ENCODE peak calls at places on chromosomes 11 and 22, in five cellular contexts. N is mesendoderm, E is H9, V is H1, Y is neuronal stem cell. Z is an unnamed sample.

GRCh38 chr11:41954034-41954433 is 494.6 kb upstream of the LRRC4C start:
- DNase-seq in E (no peak), Y (no peak), V (no peak), N (no peak), Z (no peak)

GRCh38 chr11:2912498-2912897 is 16.7 kb downstream of the PHLDA2 start:
- DNase-seq in N (peak), Y (no peak), E (peak), V (no peak), Z (peak)

GRCh38 chr22:42699953-42700352 is 20.7 kb downstream of the A4GALT start:
- DNase-seq in Y (no peak), V (no peak), E (no peak), N (no peak), Z (no peak)

GRCh38 chr11:57484141-57484710 is 23.9 kb downstream of the RTN4RL2 start:
- DNase-seq in N (no peak), Y (no peak), E (no peak), V (no peak), Z (no peak)

GRCh38 chr22:44305888-44306287 is 6.9 kb downstream of the SHISAL1 start:
- DNase-seq in V (no peak), N (no peak), E (no peak), Y (no peak), Z (no peak)

GRCh38 chr11:35792148-35792845 is 129.7 kb downstream of the TRIM44 start:
- DNase-seq in V (no peak), Y (no peak), N (no peak), E (no peak), Z (no peak)

GRCh38 chr11:83721286-83721685 is 435.1 kb upstream of the CCDC90B start:
- DNase-seq in Y (no peak), N (peak), E (no peak), V (no peak), Z (peak)

GRCh38 chr11:86738615-86739014 is 61.7 kb upstream of the PRSS23 start:
- DNase-seq in E (no peak), V (no peak), Y (no peak), N (no peak), Z (no peak)

GRCh38 chr11:6258571-6258998 is 1.1 kb upstream of the CCKBR start:
- DNase-seq in Y (peak), N (peak), E (peak), V (no peak), Z (no peak)

GRCh38 chr11:65209711-65210360 is 28.1 kb downstream of the CAPN1 start:
- DNase-seq in N (no peak), Y (no peak), V (no peak), E (no peak), Z (no peak)

GRCh38 chr11:75536786-75537629 is 11.3 kb upstream of the GDPD5 start:
- DNase-seq in V (no peak), E (no peak), Y (no peak), N (peak), Z (peak)

GRCh38 chr11:111586305-111586915 is 15.8 kb upstream of the SIK2 start:
- DNase-seq in N (peak), V (no peak), Y (no peak), E (no peak), Z (peak)

GRCh38 chr11:114134870-114135269 is 75.4 kb downstream of the ZBTB16 start:
- DNase-seq in Y (no peak), N (peak), E (no peak), V (no peak), Z (peak)

GRCh38 chr11:25317221-25317620 is 820.4 kb downstream of the LUZP2 start:
- DNase-seq in Y (no peak), N (no peak), E (no peak), V (no peak), Z (peak)

GRCh38 chr22:23862103-23862502 is 4.4 kb downstream of the SLC2A11 start:
- DNase-seq in E (peak), Y (no peak), V (no peak), N (peak), Z (peak)

GRCh38 chr11:14413307-14414072 is 54.5 kb upstream of the RRAS2 start:
- DNase-seq in Y (no peak), V (peak), N (peak), E (peak), Z (peak)

GRCh38 chr11:130420478-130421198 is 7.8 kb downstream of the ADAMTS8 start:
- DNase-seq in N (no peak), Y (no peak), V (no peak), E (no peak), Z (peak)

GRCh38 chr11:130314184-130314748 is 451 bp downstream of the ZBTB44 start:
- DNase-seq in N (no peak), V (no peak), Y (no peak), E (peak), Z (peak)

GRCh38 chr22:32079110-32080089 is 36.3 kb downstream of the SLC5A1 start:
- DNase-seq in N (peak), V (peak), Y (no peak), E (peak), Z (peak)

GRCh38 chr11:87127131-87127530 is 89.4 kb downstream of the TMEM135 start:
- DNase-seq in E (no peak), N (peak), V (no peak), Y (no peak), Z (no peak)

GRCh38 chr11:37712246-37712645 is 1114.2 kb upstream of the RAG2 start:
- DNase-seq in Y (peak), V (peak), E (peak), N (peak), Z (peak)

GRCh38 chr22:37659066-37659896 is 758 bp downstream of the PDXP start:
- DNase-seq in V (no peak), Y (no peak), E (no peak), N (no peak), Z (no peak)

GRCh38 chr11:73235236-73235786 is 17.2 kb downstream of the P2RY2 start:
- DNase-seq in N (no peak), Y (no peak), V (no peak), E (no peak), Z (peak)

GRCh38 chr11:73233704-73234402 is 15.8 kb downstream of the P2RY2 start:
- DNase-seq in E (peak), N (no peak), Y (no peak), V (no peak), Z (no peak)

GRCh38 chr11:73233211-73233610 is 15.1 kb downstream of the P2RY2 start:
- DNase-seq in N (no peak), E (peak), Y (no peak), V (no peak), Z (no peak)

GRCh38 chr11:73236205-73236765 is 18.2 kb downstream of the P2RY2 start:
- DNase-seq in E (peak), V (no peak), Y (no peak), N (no peak), Z (no peak)

DNA sequence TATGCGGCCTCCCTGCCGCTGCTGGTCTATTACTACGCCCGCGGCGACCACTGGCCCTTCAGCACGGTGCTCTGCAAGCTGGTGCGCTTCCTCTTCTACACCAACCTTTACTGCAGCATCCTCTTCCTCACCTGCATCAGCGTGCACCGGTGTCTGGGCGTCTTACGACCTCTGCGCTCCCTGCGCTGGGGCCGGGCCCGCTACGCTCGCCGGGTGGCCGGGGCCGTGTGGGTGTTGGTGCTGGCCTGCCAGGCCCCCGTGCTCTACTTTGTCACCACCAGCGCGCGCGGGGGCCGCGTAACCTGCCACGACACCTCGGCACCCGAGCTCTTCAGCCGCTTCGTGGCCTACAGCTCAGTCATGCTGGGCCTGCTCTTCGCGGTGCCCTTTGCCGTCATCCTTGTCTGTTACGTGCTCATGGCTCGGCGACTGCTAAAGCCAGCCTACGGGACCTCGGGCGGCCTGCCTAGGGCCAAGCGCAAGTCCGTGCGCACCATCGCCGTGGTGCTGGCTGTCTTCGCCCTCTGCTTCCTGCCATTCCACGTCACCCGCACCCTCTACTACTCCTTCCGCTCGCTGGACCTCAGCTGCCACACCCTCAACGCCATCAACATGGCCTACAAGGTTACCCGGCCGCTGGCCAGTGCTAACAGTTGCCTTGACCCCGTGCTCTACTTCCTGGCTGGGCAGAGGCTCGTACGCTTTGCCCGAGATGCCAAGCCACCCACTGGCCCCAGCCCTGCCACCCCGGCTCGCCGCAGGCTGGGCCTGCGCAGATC is 16.5 kb downstream of the P2RY2 start:
- DNase-seq in V (no peak), N (no peak), Y (no peak), E (peak), Z (no peak)
- H3K23ac ChIP-seq in V (no peak), N (no peak), Y (peak), E (no peak), Z (no peak)

DNA sequence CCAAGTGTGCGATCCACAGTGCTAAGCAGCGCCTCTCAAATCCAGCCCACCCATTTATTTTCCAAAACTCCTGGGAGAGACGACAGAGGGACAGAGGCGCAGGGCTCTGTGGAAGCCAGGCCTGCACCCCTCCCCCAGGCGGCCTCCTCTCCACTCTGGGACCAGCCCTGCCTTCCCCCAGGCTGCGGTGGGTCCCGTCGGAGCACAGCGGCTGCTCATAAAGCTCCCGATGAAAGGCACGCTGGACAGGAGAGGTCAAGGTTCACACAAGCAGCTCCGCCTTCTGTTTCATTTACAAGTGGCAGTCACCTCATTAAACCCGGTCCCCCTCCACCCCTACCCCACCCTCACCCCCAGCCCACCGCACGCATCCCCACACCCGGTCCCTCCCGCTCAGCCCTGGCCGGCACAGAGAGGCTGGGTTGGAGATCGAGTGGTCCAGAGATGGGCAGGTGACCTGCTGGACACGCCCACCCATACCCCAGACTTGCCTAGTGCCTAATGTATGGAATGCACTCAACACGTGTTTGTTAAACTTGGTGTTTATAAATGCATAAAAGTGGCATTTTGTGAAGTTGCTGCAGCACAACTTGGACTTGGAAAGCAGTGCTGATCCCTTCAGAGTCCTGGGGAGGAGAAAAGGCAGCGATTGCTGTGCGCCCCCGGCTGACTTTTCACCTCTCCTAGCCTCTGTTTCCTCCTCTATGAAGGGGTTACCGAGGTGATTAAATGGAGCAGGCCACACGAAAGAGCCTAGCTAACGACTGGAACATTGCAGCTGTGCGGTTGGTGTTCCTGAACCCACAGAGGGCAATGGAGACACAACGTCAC is 26.0 kb downstream of the RPUSD4 start:
- DNase-seq in N (no peak), Y (peak), E (no peak), V (no peak), Z (no peak)
- H3K23ac ChIP-seq in N (no peak), Y (peak), E (no peak), V (no peak), Z (no peak)

GRCh38 chr22:47257566-47257965 is 495.1 kb downstream of the TBC1D22A start:
- DNase-seq in V (no peak), N (no peak), E (no peak), Y (no peak), Z (no peak)

GRCh38 chr22:47259990-47260389 is 497.5 kb downstream of the TBC1D22A start:
- DNase-seq in E (no peak), Y (no peak), V (no peak), N (no peak), Z (no peak)

GRCh38 chr22:47260551-47260950 is 498.1 kb downstream of the TBC1D22A start:
- DNase-seq in Y (no peak), E (no peak), V (no peak), N (no peak), Z (no peak)

DNA sequence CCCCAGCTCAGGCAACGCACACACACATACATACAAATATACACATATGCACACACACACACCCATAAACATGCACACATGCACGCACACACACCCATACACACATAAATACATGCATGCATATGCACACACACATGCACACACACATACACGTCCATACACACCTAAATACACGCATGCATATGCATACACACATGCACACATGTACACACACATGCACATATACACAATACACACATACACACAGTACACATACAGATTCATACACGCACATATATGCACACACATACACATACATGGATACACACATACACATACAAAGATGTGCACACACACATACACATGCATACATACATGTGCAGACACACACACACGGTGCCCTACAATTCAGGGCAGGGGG is 496.6 kb downstream of the TBC1D22A start:
- DNase-seq in E (no peak), N (no peak), V (no peak), Y (no peak), Z (no peak)
- H3K23ac ChIP-seq in E (no peak), N (no peak), V (no peak), Y (no peak), Z (no peak)

DNA sequence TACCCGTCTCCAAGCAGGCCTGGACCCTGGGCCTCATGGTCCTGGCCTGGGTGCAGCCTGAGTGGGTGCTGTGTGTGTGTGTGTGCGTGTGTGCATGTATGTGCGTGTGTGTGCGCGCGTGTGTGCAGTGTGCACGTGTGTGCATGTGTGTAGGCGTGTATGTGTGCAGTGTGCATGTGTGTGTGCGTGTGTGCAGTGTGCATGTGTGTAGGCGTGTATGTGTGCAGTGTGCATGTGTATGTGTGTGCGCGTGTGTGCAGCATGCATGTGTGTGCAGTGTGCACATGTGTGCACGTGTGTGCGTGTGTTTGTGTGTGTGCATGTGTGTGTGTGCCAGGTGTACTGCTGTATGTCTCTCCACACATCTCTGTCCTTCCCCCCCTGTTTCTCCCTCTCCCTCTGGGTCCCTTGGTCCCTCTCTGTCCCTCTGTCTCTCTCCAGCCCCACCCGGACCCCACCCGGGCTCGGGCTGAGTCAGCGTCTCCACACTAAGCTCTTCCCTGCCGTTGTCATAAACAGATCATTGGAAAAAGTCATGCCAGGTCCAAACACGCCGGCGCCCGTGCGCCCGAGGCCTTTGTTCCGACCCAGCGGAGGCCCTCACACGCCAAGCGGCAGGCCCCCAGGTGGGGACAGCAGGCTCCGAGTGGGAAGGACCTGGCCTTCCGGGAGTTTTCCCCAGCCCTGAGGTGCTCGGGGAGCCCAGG is 34.0 kb downstream of the WNT7B start:
- DNase-seq in V (no peak), N (no peak), Y (no peak), E (no peak), Z (no peak)
- H3K23ac ChIP-seq in V (no peak), N (no peak), Y (peak), E (no peak), Z (no peak)

GRCh38 chr22:36625102-36625501 is 78.5 kb downstream of the CACNG2 start:
- DNase-seq in E (no peak), V (no peak), Y (no peak), N (no peak), Z (no peak)
- H3K23ac ChIP-seq in E (no peak), V (no peak), Y (no peak), N (no peak), Z (no peak)

DNA sequence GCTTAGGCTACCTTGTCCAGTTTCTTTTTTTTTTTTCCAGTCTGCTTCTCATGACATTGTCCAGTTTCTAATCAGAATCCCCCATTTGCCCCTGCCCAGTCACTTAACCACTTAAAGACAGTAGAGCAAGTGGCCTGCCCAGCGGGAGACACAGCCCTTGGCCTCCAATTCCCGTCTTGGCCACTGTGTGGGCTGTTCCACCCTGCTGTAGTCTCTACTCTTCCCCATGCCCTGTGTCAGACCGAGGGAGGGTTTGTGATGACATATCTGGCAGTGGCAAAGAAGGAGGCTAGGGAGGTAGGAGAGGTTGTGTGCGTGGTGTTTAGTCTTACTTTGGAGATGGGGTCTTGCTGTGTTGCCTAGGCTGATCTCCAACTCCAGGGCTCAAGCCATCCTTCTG is 11.5 kb downstream of the PPFIA1 start:
- DNase-seq in N (peak), Y (no peak), E (no peak), V (no peak), Z (no peak)
- H3K23ac ChIP-seq in N (no peak), Y (no peak), E (no peak), V (no peak), Z (no peak)

GRCh38 chr11:47850337-47850736 is 2.2 kb upstream of the NUP160 start:
- DNase-seq in V (no peak), Y (no peak), N (no peak), E (no peak), Z (no peak)

GRCh38 chr11:47847537-47847891 is 636 bp downstream of the NUP160 start:
- DNase-seq in Y (no peak), N (no peak), V (no peak), E (no peak), Z (no peak)

GRCh38 chr11:47846998-47847397 is 1.2 kb downstream of the NUP160 start:
- DNase-seq in E (no peak), V (no peak), Y (no peak), N (no peak), Z (no peak)

GRCh38 chr11:47848636-47849155 is 546 bp upstream of the NUP160 start:
- DNase-seq in V (no peak), N (no peak), Y (no peak), E (no peak), Z (no peak)

GRCh38 chr11:47847892-47848635 is at the start of gene NUP160:
- DNase-seq in Y (peak), V (peak), E (peak), N (peak), Z (peak)
- H3K23ac ChIP-seq in Y (peak), V (no peak), E (no peak), N (peak), Z (peak)

DNA sequence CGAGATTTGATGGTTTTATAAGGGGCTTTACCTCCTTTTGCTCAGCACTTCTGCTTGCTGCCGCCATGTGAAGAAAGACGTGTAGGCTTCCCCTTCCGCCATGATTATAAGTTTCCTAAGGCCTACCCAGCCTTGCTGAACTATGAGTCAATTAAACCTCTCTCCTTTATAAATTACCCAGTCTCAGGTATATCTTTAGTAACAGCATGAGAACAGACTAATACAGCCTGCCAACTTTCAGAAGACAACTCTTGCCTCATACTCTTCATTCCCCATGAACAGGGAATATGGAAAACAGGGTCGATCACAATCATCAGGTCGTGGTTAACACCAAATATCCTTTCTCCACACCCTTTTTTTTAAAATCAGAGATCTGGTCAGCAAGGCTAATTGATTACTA is 83.0 kb downstream of the MPPED2 start:
- DNase-seq in E (no peak), N (no peak), V (no peak), Y (no peak), Z (no peak)
- H3K23ac ChIP-seq in E (no peak), N (no peak), V (no peak), Y (no peak), Z (no peak)

GRCh38 chr22:39511226-39511625 is 9.1 kb upstream of the ATF4 start:
- DNase-seq in V (no peak), E (no peak), N (no peak), Y (no peak), Z (no peak)
- H3K23ac ChIP-seq in V (no peak), E (no peak), N (no peak), Y (no peak), Z (no peak)

GRCh38 chr11:77056814-77057402 is 9.9 kb upstream of the CAPN5 start:
- DNase-seq in V (no peak), N (no peak), Y (no peak), E (no peak), Z (no peak)

GRCh38 chr11:77057938-77058474 is 8.8 kb upstream of the CAPN5 start:
- DNase-seq in Y (no peak), N (no peak), V (no peak), E (no peak), Z (no peak)

GRCh38 chr11:77060234-77060633 is 6.5 kb upstream of the CAPN5 start:
- DNase-seq in V (no peak), Y (no peak), E (no peak), N (no peak), Z (no peak)

GRCh38 chr11:77055913-77056312 is 10.9 kb upstream of the CAPN5 start:
- DNase-seq in V (no peak), N (no peak), Y (no peak), E (no peak), Z (no peak)

GRCh38 chr11:77058900-77059299 is 7.9 kb upstream of the CAPN5 start:
- DNase-seq in N (no peak), E (no peak), Y (no peak), V (no peak), Z (no peak)
- H3K23ac ChIP-seq in N (no peak), E (no peak), Y (no peak), V (no peak), Z (no peak)